ENCODE peak calls at places on chromosomes 7 and 10, in six cellular contexts. Q, V, F, G, Z and I are unnamed samples.

GRCh38 chr10:131662851-131663250 is 238.0 kb upstream of the PPP2R2D start:
- DNase-seq in Q (no peak), V (no peak), F (no peak), G (no peak), Z (no peak), I (no peak)

GRCh38 chr10:35726850-35727249 is 84.8 kb upstream of the FZD8 start:
- DNase-seq in Q (no peak), V (no peak), F (no peak), G (no peak), Z (no peak), I (no peak)

GRCh38 chr10:14153570-14154055 is 177.1 kb downstream of the FRMD4A start:
- DNase-seq in Q (no peak), V (no peak), F (peak; percentile 67), G (no peak), Z (peak; percentile 37), I (no peak)

GRCh38 chr7:27172388-27172774 is 1.7 kb downstream of the HOXA10 start:
- DNase-seq in Q (no peak), V (peak; percentile 71), F (peak; percentile 30), G (no peak), Z (no peak), I (no peak)

GRCh38 chr10:122232781-122233180 is 38.3 kb upstream of the BTBD16 start:
- DNase-seq in Q (no peak), V (no peak), F (no peak), G (no peak), Z (peak; percentile 95), I (no peak)

GRCh38 chr10:99630439-99630838 is 10.2 kb upstream of the SLC25A28 start:
- DNase-seq in Q (no peak), V (peak; percentile 81), F (no peak), G (peak; percentile 79), Z (peak; percentile 64), I (peak; percentile 33)

GRCh38 chr7:128022631-128023532 is 8.4 kb downstream of the LRRC4 start:
- DNase-seq in Q (no peak), V (peak; percentile 72), F (no peak), G (no peak), Z (peak; percentile 81), I (no peak)

GRCh38 chr10:132714096-132714721 is 71.7 kb downstream of the NKX6-2 start:
- DNase-seq in Q (peak; percentile 91), V (no peak), F (peak; percentile 72), G (no peak), Z (no peak), I (no peak)

GRCh38 chr10:122468923-122469781 is 7.8 kb downstream of the HTRA1 start:
- DNase-seq in Q (no peak), V (peak; percentile 99), F (no peak), G (no peak), Z (peak; percentile 98), I (no peak)

GRCh38 chr7:134630890-134631289 is 15.8 kb upstream of the BPGM start:
- DNase-seq in Q (no peak), V (peak; percentile 49), F (no peak), G (no peak), Z (peak; percentile 84), I (no peak)

GRCh38 chr10:17146888-17147287 is 17.3 kb upstream of the CUBN start:
- DNase-seq in Q (no peak), V (no peak), F (no peak), G (no peak), Z (peak; percentile 44), I (no peak)

GRCh38 chr7:125573131-125573530 is 643.5 kb upstream of the POT1 start:
- DNase-seq in Q (no peak), V (no peak), F (no peak), G (no peak), Z (no peak), I (no peak)

GRCh38 chr10:34205452-34205851 is 609.6 kb downstream of the PARD3 start:
- DNase-seq in Q (no peak), V (no peak), F (no peak), G (no peak), Z (no peak), I (no peak)

GRCh38 chr10:80382989-80383388 is 25.4 kb upstream of the PRXL2A start:
- DNase-seq in Q (no peak), V (peak; percentile 58), F (peak; percentile 50), G (peak; percentile 71), Z (peak; percentile 11), I (peak; percentile 59)

GRCh38 chr10:43265799-43266721 is 805 bp downstream of the RASGEF1A start:
- DNase-seq in Q (no peak), V (peak; percentile 11), F (peak; percentile 65), G (no peak), Z (no peak), I (no peak)

GRCh38 chr7:99126921-99127553 is 16.9 kb downstream of the SMURF1 start:
- DNase-seq in Q (no peak), V (peak; percentile 92), F (no peak), G (no peak), Z (no peak), I (no peak)

GRCh38 chr10:106618611-106619010 is 545.9 kb downstream of the SORCS1 start:
- DNase-seq in Q (no peak), V (no peak), F (no peak), G (no peak), Z (no peak), I (no peak)

GRCh38 chr10:28331821-28332220 is 29.0 kb upstream of the MPP7 start:
- DNase-seq in Q (no peak), V (peak; percentile 84), F (no peak), G (no peak), Z (peak; percentile 97), I (peak; percentile 16)

GRCh38 chr7:137870078-137870477 is 23.3 kb upstream of the DGKI start:
- DNase-seq in Q (no peak), V (no peak), F (no peak), G (no peak), Z (no peak), I (no peak)

GRCh38 chr10:114174462-114175190 is 623 bp upstream of the CCDC186 start:
- DNase-seq in Q (no peak), V (peak; percentile 75), F (peak; percentile 58), G (no peak), Z (peak; percentile 39), I (no peak)

GRCh38 chr7:37833107-37833817 is 15.1 kb upstream of the NME8 start:
- DNase-seq in Q (peak; percentile 48), V (peak; percentile 71), F (peak; percentile 55), G (peak; percentile 80), Z (peak; percentile 35), I (peak; percentile 38)

GRCh38 chr7:514242-514641 is 5.4 kb downstream of the PDGFA start:
- DNase-seq in Q (no peak), V (no peak), F (no peak), G (no peak), Z (no peak), I (no peak)
- H2AFZ ChIP-seq in Q (no peak overlapping the region), V (no peak overlapping the region), F (no peak overlapping the region), G (no peak overlapping the region), Z (peak overlapping the region; percentile 50), I (no peak overlapping the region)

DNA sequence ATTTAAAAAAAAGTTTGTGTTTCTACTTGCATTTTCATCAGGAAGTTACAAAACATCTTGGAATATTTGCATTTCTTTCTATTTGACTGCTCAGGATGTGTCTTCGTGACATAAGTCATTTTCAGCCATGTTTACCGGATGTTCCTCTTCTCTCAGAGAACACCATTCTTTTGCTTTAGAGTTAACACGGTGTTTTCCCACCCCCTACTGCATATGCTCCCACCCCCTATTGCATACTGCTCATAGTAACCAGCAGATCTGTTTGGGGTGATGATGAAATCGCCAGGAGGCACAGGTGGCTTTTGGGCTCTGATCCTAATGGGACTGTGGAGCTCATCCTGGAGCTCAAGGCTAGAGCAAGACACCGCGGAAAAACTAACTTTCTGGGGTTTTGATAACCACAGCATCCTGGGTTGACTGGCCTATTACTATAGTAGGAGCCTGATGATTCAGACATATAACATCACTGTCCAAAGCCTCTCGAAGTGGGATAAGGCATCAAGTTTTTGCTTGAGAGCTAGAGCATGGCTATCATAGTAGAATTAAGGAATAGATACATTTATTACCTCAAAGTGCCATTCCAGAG is 65.1 kb upstream of the BET1 start:
- DNase-seq in Q (no peak), V (peak; percentile 27), F (no peak), G (peak; percentile 29), Z (peak; percentile 49), I (peak; percentile 62)
- H2AFZ ChIP-seq in Q (no peak overlapping the region), V (no peak overlapping the region), F (no peak overlapping the region), G (no peak overlapping the region), Z (no peak overlapping the region), I (peak overlapping the region; percentile 92)

GRCh38 chr10:29951441-29951931 is 107.9 kb downstream of the JCAD start:
- DNase-seq in Q (no peak), V (no peak), F (no peak), G (no peak), Z (peak; percentile 74), I (no peak)
- H2AFZ ChIP-seq in Q (no peak overlapping the region), V (no peak overlapping the region), F (no peak overlapping the region), G (no peak overlapping the region), Z (peak overlapping the region; percentile 50), I (no peak overlapping the region)

DNA sequence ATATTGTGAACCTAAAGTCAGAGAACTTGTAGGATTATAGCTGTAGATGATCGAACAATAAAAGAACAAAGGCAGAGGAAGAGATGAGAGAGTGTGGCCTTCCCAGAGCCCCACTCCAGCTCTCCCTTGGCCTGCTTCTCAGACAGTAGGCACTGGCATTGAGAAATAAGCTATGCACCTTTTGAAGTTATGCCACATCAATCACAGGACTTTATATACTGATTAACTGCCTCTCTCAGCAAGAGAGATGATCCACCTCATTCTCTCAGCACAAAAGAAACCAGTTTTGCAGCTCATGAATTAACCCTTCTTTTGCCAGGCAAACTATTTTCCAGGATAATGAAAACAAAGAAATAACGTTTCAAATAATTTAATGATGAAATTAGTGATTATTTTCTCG is 22.0 kb upstream of the CTTNBP2 start:
- DNase-seq in Q (no peak), V (no peak), F (no peak), G (no peak), Z (no peak), I (no peak)
- H2AFZ ChIP-seq in Q (no peak overlapping the region), V (no peak overlapping the region), F (no peak overlapping the region), G (no peak overlapping the region), Z (no peak overlapping the region), I (no peak overlapping the region)

GRCh38 chr7:147571436-147572180 is 1019.0 kb upstream of the C7orf33 start:
- DNase-seq in Q (no peak), V (no peak), F (no peak), G (no peak), Z (no peak), I (no peak)
- H2AFZ ChIP-seq in Q (no peak overlapping the region), V (no peak overlapping the region), F (peak overlapping the region; percentile 12), G (no peak overlapping the region), Z (no peak overlapping the region), I (no peak overlapping the region)

GRCh38 chr10:7475046-7475860 is 64.4 kb upstream of the SFMBT2 start:
- DNase-seq in Q (peak; percentile 24), V (no peak), F (peak; percentile 77), G (peak; percentile 76), Z (no peak), I (no peak)

GRCh38 chr10:7475954-7476353 is 65.1 kb upstream of the SFMBT2 start:
- DNase-seq in Q (no peak), V (no peak), F (no peak), G (peak; percentile 77), Z (no peak), I (peak; percentile 50)

GRCh38 chr10:7471720-7472367 is 61.0 kb upstream of the SFMBT2 start:
- DNase-seq in Q (no peak), V (no peak), F (no peak), G (peak; percentile 99), Z (no peak), I (peak; percentile 99)

GRCh38 chr10:7473474-7473873 is 62.6 kb upstream of the SFMBT2 start:
- DNase-seq in Q (no peak), V (no peak), F (no peak), G (peak; percentile 61), Z (no peak), I (no peak)

GRCh38 chr10:7474388-7474787 is 63.6 kb upstream of the SFMBT2 start:
- DNase-seq in Q (no peak), V (no peak), F (no peak), G (peak; percentile 92), Z (no peak), I (peak; percentile 82)
- H2AFZ ChIP-seq in Q (no peak overlapping the region), V (no peak overlapping the region), F (no peak overlapping the region), G (no peak overlapping the region), Z (no peak overlapping the region), I (peak overlapping the region; percentile 27)